ENCODE peak calls at places on chromosome 12, in seven cellular contexts. One of them, this sample, is unnamed.

GRCh38 chr12:51593539-51593938 is 2.5 kb downstream of the SCN8A start:
- DNase-seq in GF-D8: no peak
- DNase-seq in CD8-positive, alpha-beta memory T cell: peak; percentile 28
- DNase-seq in Daoy: peak; percentile 66
- DNase-seq in skeletal muscle cell: peak; percentile 43
- DNase-seq in cardiac muscle cell: peak; percentile 77
- DNase-seq in AG04449: no peak
- DNase-seq in this sample: peak; percentile 19

GRCh38 chr12:90512518-90512917 is 442.5 kb downstream of the CCER1 start:
- DNase-seq in GF-D8: no peak
- DNase-seq in skeletal muscle cell: no peak
- DNase-seq in CD8-positive, alpha-beta memory T cell: no peak
- DNase-seq in AG04449: no peak
- DNase-seq in cardiac muscle cell: no peak
- DNase-seq in Daoy: no peak
- DNase-seq in this sample: no peak

GRCh38 chr12:111578276-111578970 is 20.7 kb downstream of the ATXN2 start:
- DNase-seq in cardiac muscle cell: peak; percentile 67
- DNase-seq in CD8-positive, alpha-beta memory T cell: no peak
- DNase-seq in AG04449: peak; percentile 70
- DNase-seq in GF-D8: no peak
- DNase-seq in Daoy: peak; percentile 70
- DNase-seq in skeletal muscle cell: peak; percentile 36
- DNase-seq in this sample: no peak

GRCh38 chr12:99386907-99387306 is 260.6 kb upstream of the GARIN6 start:
- DNase-seq in cardiac muscle cell: peak; percentile 50
- DNase-seq in CD8-positive, alpha-beta memory T cell: no peak
- DNase-seq in AG04449: no peak
- DNase-seq in Daoy: no peak
- DNase-seq in skeletal muscle cell: no peak
- DNase-seq in GF-D8: no peak
- DNase-seq in this sample: no peak

GRCh38 chr12:100767371-100767770 is 27.2 kb upstream of the ANO4 start:
- DNase-seq in Daoy: no peak
- DNase-seq in GF-D8: no peak
- DNase-seq in skeletal muscle cell: no peak
- DNase-seq in AG04449: no peak
- DNase-seq in cardiac muscle cell: no peak
- DNase-seq in CD8-positive, alpha-beta memory T cell: no peak
- DNase-seq in this sample: no peak

GRCh38 chr12:46267618-46268348 is 1.1 kb downstream of the SLC38A1 start:
- DNase-seq in skeletal muscle cell: no peak
- DNase-seq in Daoy: peak; percentile 54
- DNase-seq in cardiac muscle cell: peak; percentile 28
- DNase-seq in GF-D8: no peak
- DNase-seq in CD8-positive, alpha-beta memory T cell: no peak
- DNase-seq in AG04449: no peak
- DNase-seq in this sample: no peak

GRCh38 chr12:26298785-26299621 is 103.6 kb downstream of the SSPN start:
- DNase-seq in GF-D8: no peak
- DNase-seq in AG04449: no peak
- DNase-seq in CD8-positive, alpha-beta memory T cell: no peak
- DNase-seq in cardiac muscle cell: peak; percentile 72
- DNase-seq in Daoy: peak; percentile 83
- DNase-seq in skeletal muscle cell: no peak
- DNase-seq in this sample: no peak

GRCh38 chr12:32107376-32108267 is 975 bp downstream of the BICD1 start:
- DNase-seq in AG04449: no peak
- DNase-seq in cardiac muscle cell: peak; percentile 67
- DNase-seq in skeletal muscle cell: no peak
- DNase-seq in CD8-positive, alpha-beta memory T cell: peak; percentile 21
- DNase-seq in Daoy: peak; percentile 74
- DNase-seq in GF-D8: no peak
- DNase-seq in this sample: no peak

GRCh38 chr12:77377116-77377515 is 311.7 kb upstream of the E2F7 start:
- DNase-seq in cardiac muscle cell: peak; percentile 76
- DNase-seq in CD8-positive, alpha-beta memory T cell: no peak
- DNase-seq in Daoy: no peak
- DNase-seq in GF-D8: no peak
- DNase-seq in AG04449: no peak
- DNase-seq in skeletal muscle cell: peak; percentile 47
- DNase-seq in this sample: no peak

GRCh38 chr12:88720231-88720630 is 140.0 kb upstream of the KITLG start:
- DNase-seq in CD8-positive, alpha-beta memory T cell: no peak
- DNase-seq in skeletal muscle cell: no peak
- DNase-seq in AG04449: no peak
- DNase-seq in Daoy: no peak
- DNase-seq in GF-D8: no peak
- DNase-seq in cardiac muscle cell: no peak
- DNase-seq in this sample: peak; percentile 4

GRCh38 chr12:31206038-31206670 is 119.8 kb downstream of the SINHCAF start:
- DNase-seq in Daoy: peak; percentile 80
- DNase-seq in GF-D8: no peak
- DNase-seq in cardiac muscle cell: peak; percentile 92
- DNase-seq in CD8-positive, alpha-beta memory T cell: no peak
- DNase-seq in AG04449: no peak
- DNase-seq in skeletal muscle cell: peak; percentile 84
- DNase-seq in this sample: peak; percentile 62

GRCh38 chr12:118189761-118190181 is 53.8 kb downstream of the PEBP1 start:
- DNase-seq in cardiac muscle cell: peak; percentile 71
- DNase-seq in AG04449: peak; percentile 19
- DNase-seq in skeletal muscle cell: peak; percentile 15
- DNase-seq in Daoy: peak; percentile 46
- DNase-seq in CD8-positive, alpha-beta memory T cell: no peak
- DNase-seq in GF-D8: no peak
- DNase-seq in this sample: no peak

GRCh38 chr12:122111070-122111750 is 32.7 kb downstream of the MLXIP start:
- DNase-seq in CD8-positive, alpha-beta memory T cell: no peak
- DNase-seq in skeletal muscle cell: no peak
- DNase-seq in AG04449: no peak
- DNase-seq in GF-D8: no peak
- DNase-seq in Daoy: no peak
- DNase-seq in cardiac muscle cell: no peak
- DNase-seq in this sample: no peak

GRCh38 chr12:52720487-52720886 is 17.2 kb upstream of the KRT77 start:
- DNase-seq in GF-D8: no peak
- DNase-seq in AG04449: no peak
- DNase-seq in Daoy: peak; percentile 45
- DNase-seq in skeletal muscle cell: no peak
- DNase-seq in cardiac muscle cell: no peak
- DNase-seq in CD8-positive, alpha-beta memory T cell: no peak
- DNase-seq in this sample: no peak

GRCh38 chr12:45259732-45260480 is 44.0 kb downstream of the ANO6 start:
- DNase-seq in GF-D8: peak; percentile 84
- DNase-seq in Daoy: no peak
- DNase-seq in cardiac muscle cell: peak; percentile 40
- DNase-seq in CD8-positive, alpha-beta memory T cell: no peak
- DNase-seq in skeletal muscle cell: peak; percentile 71
- DNase-seq in AG04449: no peak
- DNase-seq in this sample: no peak

GRCh38 chr12:49920241-49920914 is 16.7 kb upstream of the FAIM2 start:
- DNase-seq in CD8-positive, alpha-beta memory T cell: no peak
- DNase-seq in skeletal muscle cell: no peak
- DNase-seq in cardiac muscle cell: peak; percentile 91
- DNase-seq in GF-D8: no peak
- DNase-seq in Daoy: no peak
- DNase-seq in AG04449: no peak
- DNase-seq in this sample: no peak

GRCh38 chr12:31590730-31591307 is at the start of gene DENND5B:
- DNase-seq in CD8-positive, alpha-beta memory T cell: no peak
- DNase-seq in skeletal muscle cell: no peak
- DNase-seq in cardiac muscle cell: peak; percentile 88
- DNase-seq in GF-D8: no peak
- DNase-seq in AG04449: no peak
- DNase-seq in Daoy: peak; percentile 76
- DNase-seq in this sample: no peak

GRCh38 chr12:69007858-69008314 is 74.9 kb upstream of the CPM start:
- DNase-seq in Daoy: no peak
- DNase-seq in GF-D8: no peak
- DNase-seq in cardiac muscle cell: no peak
- DNase-seq in CD8-positive, alpha-beta memory T cell: no peak
- DNase-seq in skeletal muscle cell: no peak
- DNase-seq in AG04449: no peak
- DNase-seq in this sample: no peak

GRCh38 chr12:120538281-120539156 is 4.4 kb downstream of the RNF10 start:
- DNase-seq in CD8-positive, alpha-beta memory T cell: no peak
- DNase-seq in skeletal muscle cell: no peak
- DNase-seq in Daoy: peak; percentile 72
- DNase-seq in GF-D8: peak; percentile 73
- DNase-seq in cardiac muscle cell: peak; percentile 66
- DNase-seq in AG04449: no peak
- DNase-seq in this sample: peak; percentile 83

GRCh38 chr12:11840350-11840749 is 190.9 kb downstream of the ETV6 start:
- DNase-seq in skeletal muscle cell: no peak
- DNase-seq in Daoy: no peak
- DNase-seq in AG04449: no peak
- DNase-seq in GF-D8: peak; percentile 82
- DNase-seq in cardiac muscle cell: peak; percentile 34
- DNase-seq in CD8-positive, alpha-beta memory T cell: no peak
- DNase-seq in this sample: no peak

GRCh38 chr12:69649529-69649928 is 38.8 kb upstream of the LRRC10 start:
- DNase-seq in skeletal muscle cell: no peak
- DNase-seq in Daoy: no peak
- DNase-seq in GF-D8: no peak
- DNase-seq in CD8-positive, alpha-beta memory T cell: no peak
- DNase-seq in AG04449: no peak
- DNase-seq in cardiac muscle cell: no peak
- DNase-seq in this sample: no peak

GRCh38 chr12:99767809-99768208 is 120.3 kb downstream of the GARIN6 start:
- DNase-seq in cardiac muscle cell: peak; percentile 40
- DNase-seq in Daoy: no peak
- DNase-seq in CD8-positive, alpha-beta memory T cell: no peak
- DNase-seq in skeletal muscle cell: no peak
- DNase-seq in GF-D8: no peak
- DNase-seq in AG04449: no peak
- DNase-seq in this sample: no peak

GRCh38 chr12:106304001-106304421 is 1.5 kb downstream of the TCP11L2 start:
- DNase-seq in CD8-positive, alpha-beta memory T cell: no peak
- DNase-seq in skeletal muscle cell: no peak
- DNase-seq in Daoy: no peak
- DNase-seq in cardiac muscle cell: peak; percentile 8
- DNase-seq in GF-D8: no peak
- DNase-seq in AG04449: no peak
- DNase-seq in this sample: no peak

GRCh38 chr12:131226345-131227265 is 272.9 kb downstream of the ADGRD1 start:
- DNase-seq in GF-D8: no peak
- DNase-seq in CD8-positive, alpha-beta memory T cell: no peak
- DNase-seq in Daoy: no peak
- DNase-seq in AG04449: no peak
- DNase-seq in cardiac muscle cell: no peak
- DNase-seq in skeletal muscle cell: no peak
- DNase-seq in this sample: no peak

GRCh38 chr12:71799105-71799504 is 40.5 kb upstream of the TBC1D15 start:
- DNase-seq in AG04449: no peak
- DNase-seq in skeletal muscle cell: peak; percentile 4
- DNase-seq in GF-D8: no peak
- DNase-seq in cardiac muscle cell: no peak
- DNase-seq in CD8-positive, alpha-beta memory T cell: no peak
- DNase-seq in Daoy: peak; percentile 36
- DNase-seq in this sample: no peak

GRCh38 chr12:49355913-49356312 is 9.2 kb downstream of the DNAJC22 start:
- DNase-seq in CD8-positive, alpha-beta memory T cell: no peak
- DNase-seq in cardiac muscle cell: no peak
- DNase-seq in skeletal muscle cell: no peak
- DNase-seq in GF-D8: no peak
- DNase-seq in Daoy: no peak
- DNase-seq in AG04449: no peak
- DNase-seq in this sample: no peak

GRCh38 chr12:20520572-20520971 is 152.2 kb downstream of the PDE3A start:
- DNase-seq in AG04449: no peak
- DNase-seq in cardiac muscle cell: no peak
- DNase-seq in GF-D8: no peak
- DNase-seq in skeletal muscle cell: no peak
- DNase-seq in CD8-positive, alpha-beta memory T cell: no peak
- DNase-seq in Daoy: no peak
- DNase-seq in this sample: no peak

GRCh38 chr12:130026608-130027176 is 122.9 kb upstream of the TMEM132D start:
- DNase-seq in CD8-positive, alpha-beta memory T cell: no peak
- DNase-seq in Daoy: peak; percentile 68
- DNase-seq in AG04449: no peak
- DNase-seq in skeletal muscle cell: no peak
- DNase-seq in GF-D8: no peak
- DNase-seq in cardiac muscle cell: no peak
- DNase-seq in this sample: no peak

GRCh38 chr12:3973269-3973884 is 100.2 kb upstream of the PARP11 start:
- DNase-seq in CD8-positive, alpha-beta memory T cell: peak; percentile 23
- DNase-seq in GF-D8: no peak
- DNase-seq in AG04449: no peak
- DNase-seq in cardiac muscle cell: no peak
- DNase-seq in Daoy: no peak
- DNase-seq in skeletal muscle cell: no peak
- DNase-seq in this sample: no peak

GRCh38 chr12:6377667-6377994 is 2.3 kb upstream of the SCNN1A start:
- DNase-seq in cardiac muscle cell: no peak
- DNase-seq in CD8-positive, alpha-beta memory T cell: no peak
- DNase-seq in Daoy: no peak
- DNase-seq in GF-D8: no peak
- DNase-seq in skeletal muscle cell: no peak
- DNase-seq in AG04449: no peak
- DNase-seq in this sample: peak; percentile 46

This sample was measured in retinal pigment epithelial cell.